ENCODE peak calls at places on chromosomes 1 and 21, in ten cellular contexts. I is midbrain; J is H9; D is NCI-H345; K is Jurkat, Clone E6-1; M is RCC 7860; A is AG09319; L is AG08395; V is psoas muscle; E is T-helper 2 cell. Y is an unnamed sample.

GRCh38 chr1:245177071-245177900 is 22.5 kb downstream of the KIF26B start:
- DNase-seq in I (no peak), J (no peak), D (peak; percentile 13), K (no peak), M (peak; percentile 17), A (no peak), L (no peak), V (no peak), E (no peak), Y (peak; percentile 93)

GRCh38 chr1:234014208-234014607 is 109.7 kb downstream of the SLC35F3 start:
- DNase-seq in I (no peak), J (no peak), D (no peak), K (no peak), M (no peak), A (no peak), L (no peak), V (no peak), E (no peak), Y (no peak)

GRCh38 chr1:230826166-230826875 is 42.0 kb downstream of the C1orf198 start:
- DNase-seq in I (no peak), J (no peak), D (no peak), K (no peak), M (no peak), A (no peak), L (peak; percentile 21), V (no peak), E (no peak), Y (no peak)

GRCh38 chr1:226820935-226821718 is 49.3 kb upstream of the PSEN2 start:
- DNase-seq in I (no peak), J (no peak), D (no peak), K (no peak), M (peak; percentile 89), A (peak; percentile 87), L (peak; percentile 97), V (peak; percentile 91), E (no peak), Y (no peak)

GRCh38 chr1:246219508-246220030 is 287.5 kb downstream of the SMYD3 start:
- DNase-seq in I (no peak), J (peak; percentile 57), D (peak; percentile 97), K (peak; percentile 49), M (no peak), A (no peak), L (no peak), V (no peak), E (no peak), Y (peak; percentile 98)

GRCh38 chr1:41713557-41714327 is 205.0 kb downstream of the HIVEP3 start:
- DNase-seq in I (no peak), J (no peak), D (no peak), K (no peak), M (peak; percentile 83), A (no peak), L (peak; percentile 78), V (no peak), E (no peak), Y (no peak)

GRCh38 chr21:37821791-37822450 is 94.3 kb downstream of the KCNJ6 start:
- DNase-seq in I (no peak), J (no peak), D (no peak), K (no peak), M (no peak), A (no peak), L (no peak), V (no peak), E (no peak), Y (no peak)

GRCh38 chr1:21669287-21670058 is at the start of gene RAP1GAP:
- DNase-seq in I (peak; percentile 29), J (peak; percentile 61), D (peak; percentile 58), K (no peak), M (no peak), A (no peak), L (peak; percentile 15), V (no peak), E (no peak), Y (no peak)

GRCh38 chr1:31714442-31715096 is 10.8 kb upstream of the COL16A1 start:
- DNase-seq in I (peak; percentile 15), J (peak; percentile 84), D (peak; percentile 58), K (no peak), M (no peak), A (no peak), L (peak; percentile 65), V (peak; percentile 93), E (no peak), Y (peak; percentile 65)

GRCh38 chr21:42562258-42562657 is 48.6 kb downstream of the SLC37A1 start:
- DNase-seq in I (no peak), J (no peak), D (no peak), K (no peak), M (no peak), A (no peak), L (no peak), V (no peak), E (no peak), Y (no peak)

GRCh38 chr1:56189946-56190920 is 389.1 kb downstream of the PLPP3 start:
- DNase-seq in I (peak; percentile 38), J (peak; percentile 65), D (no peak), K (no peak), M (no peak), A (no peak), L (no peak), V (no peak), E (no peak), Y (no peak)

GRCh38 chr21:41894922-41895557 is 15.9 kb upstream of the PRDM15 start:
- DNase-seq in I (no peak), J (no peak), D (no peak), K (no peak), M (peak; percentile 93), A (peak; percentile 14), L (no peak), V (no peak), E (no peak), Y (no peak)

GRCh38 chr1:228046421-228047182 is 35.9 kb upstream of the ARF1 start:
- DNase-seq in I (no peak), J (no peak), D (no peak), K (no peak), M (no peak), A (no peak), L (no peak), V (no peak), E (no peak), Y (no peak)

GRCh38 chr1:156691665-156692408 is 13.5 kb downstream of the CRABP2 start:
- DNase-seq in I (no peak), J (no peak), D (no peak), K (no peak), M (peak; percentile 60), A (no peak), L (no peak), V (no peak), E (no peak), Y (no peak)

GRCh38 chr1:17217607-17218006 is 12.7 kb downstream of the PADI1 start:
- DNase-seq in I (no peak), J (no peak), D (no peak), K (no peak), M (no peak), A (no peak), L (no peak), V (no peak), E (no peak), Y (no peak)

GRCh38 chr1:51791888-51792287 is 86.6 kb downstream of the NRDC start:
- DNase-seq in I (no peak), J (no peak), D (no peak), K (no peak), M (no peak), A (no peak), L (no peak), V (no peak), E (no peak), Y (no peak)

GRCh38 chr1:230760360-230760827 is 13.2 kb downstream of the CAPN9 start:
- DNase-seq in I (no peak), J (peak; percentile 62), D (no peak), K (no peak), M (no peak), A (no peak), L (no peak), V (no peak), E (no peak), Y (peak; percentile 80)

GRCh38 chr1:182588460-182589396 is at the start of gene RNASEL:
- DNase-seq in I (peak; percentile 70), J (peak; percentile 78), D (no peak), K (peak; percentile 77), M (peak; percentile 74), A (peak; percentile 27), L (peak; percentile 85), V (peak; percentile 84), E (no peak), Y (peak; percentile 58)

GRCh38 chr1:190479537-190479936 is 1.9 kb upstream of the BRINP3 start:
- DNase-seq in I (peak; percentile 39), J (no peak), D (peak; percentile 42), K (no peak), M (no peak), A (no peak), L (no peak), V (no peak), E (no peak), Y (no peak)

GRCh38 chr1:163308811-163309210 is 12.9 kb upstream of the NUF2 start:
- DNase-seq in I (no peak), J (no peak), D (no peak), K (no peak), M (no peak), A (no peak), L (no peak), V (no peak), E (no peak), Y (no peak)

Y was measured in DMS153.